ENCODE peak calls at places on chromosomes 2 and 18, in five cellular contexts. C is heart left ventricle; J is posterior cingulate gyrus; T is neural crest cell; B is CD4-positive, alpha-beta T cell. I is an unnamed sample.

GRCh38 chr18:44098551-44099098 is 582.1 kb upstream of the SETBP1 start:
- DNase-seq in J (no peak), B (no peak), C (no peak), T (no peak), I (no peak)

GRCh38 chr2:110713508-110714362 is 18.6 kb upstream of the ACOXL start:
- DNase-seq in T (no peak), B (no peak), C (no peak), J (no peak), I (no peak)

GRCh38 chr2:55720417-55720816 is 26.8 kb upstream of the PNPT1 start:
- DNase-seq in J (no peak), C (no peak), T (no peak), B (no peak), I (no peak)

GRCh38 chr2:128439231-128440086 is 120.8 kb upstream of the HS6ST1 start:
- DNase-seq in J (no peak), C (no peak), B (no peak), T (no peak), I (no peak)

GRCh38 chr2:176002684-176003225 is 688 bp upstream of the LNPK start:
- DNase-seq in C (peak; percentile 36), B (no peak), J (peak; percentile 29), T (no peak), I (no peak)

GRCh38 chr18:3279201-3280185 is 17.6 kb downstream of the MYL12B start:
- DNase-seq in J (no peak), B (no peak), C (no peak), T (no peak), I (no peak)

GRCh38 chr2:142876423-142876822 is 1.0 kb upstream of the KYNU start:
- DNase-seq in J (no peak), T (no peak), B (no peak), C (no peak), I (no peak)

GRCh38 chr2:72562451-72563153 is 263.2 kb downstream of the EXOC6B start:
- DNase-seq in C (no peak), T (no peak), J (no peak), B (no peak), I (no peak)

GRCh38 chr18:10089881-10090280 is 176.1 kb downstream of the VAPA start:
- DNase-seq in T (no peak), J (no peak), C (no peak), B (no peak), I (no peak)

GRCh38 chr2:149278146-149278878 is 52.1 kb upstream of the LYPD6 start:
- DNase-seq in C (no peak), B (no peak), J (no peak), T (no peak), I (no peak)

GRCh38 chr18:74760436-74760835 is 162.8 kb downstream of the ZNF407 start:
- DNase-seq in T (no peak), B (no peak), C (no peak), J (no peak), I (no peak)

GRCh38 chr2:197711576-197711975 is 6.4 kb downstream of the MARS2 start:
- DNase-seq in J (no peak), C (no peak), T (no peak), B (no peak), I (no peak)

GRCh38 chr2:116952254-116952653 is 862.2 kb upstream of the DDX18 start:
- DNase-seq in J (no peak), T (no peak), C (no peak), B (no peak), I (no peak)

I was measured in hypothalamus.